ENCODE peak calls at places on chromosomes 13 and 19, in six cellular contexts. One of them, this sample, is unnamed.

GRCh38 chr13:42047561-42048322 is 706 bp upstream of the DGKH start:
- DNase-seq in CD4-positive, CD25-positive, alpha-beta regulatory T cell: peak
- DNase-seq in fibroblast of mammary gland: peak
- DNase-seq in astrocyte of the cerebellum: no peak
- DNase-seq in CD8-positive, alpha-beta memory T cell: no peak
- DNase-seq in tibial nerve: peak
- DNase-seq in this sample: no peak

GRCh38 chr13:25901460-25902376 is 150.1 kb downstream of the SHISA2 start:
- DNase-seq in CD4-positive, CD25-positive, alpha-beta regulatory T cell: peak
- DNase-seq in fibroblast of mammary gland: peak
- DNase-seq in astrocyte of the cerebellum: peak
- DNase-seq in CD8-positive, alpha-beta memory T cell: peak
- DNase-seq in tibial nerve: no peak
- DNase-seq in this sample: no peak

GRCh38 chr13:51818771-51819511 is 15.0 kb upstream of the DHRS12 start:
- DNase-seq in CD4-positive, CD25-positive, alpha-beta regulatory T cell: no peak
- DNase-seq in fibroblast of mammary gland: no peak
- DNase-seq in astrocyte of the cerebellum: no peak
- DNase-seq in CD8-positive, alpha-beta memory T cell: no peak
- DNase-seq in tibial nerve: no peak
- DNase-seq in this sample: no peak

GRCh38 chr13:74747186-74747955 is 613.2 kb upstream of the KLF12 start:
- DNase-seq in CD4-positive, CD25-positive, alpha-beta regulatory T cell: no peak
- DNase-seq in fibroblast of mammary gland: no peak
- DNase-seq in astrocyte of the cerebellum: no peak
- DNase-seq in CD8-positive, alpha-beta memory T cell: no peak
- DNase-seq in tibial nerve: no peak
- DNase-seq in this sample: no peak

GRCh38 chr13:37540228-37540627 is 58.3 kb downstream of the POSTN start:
- DNase-seq in CD4-positive, CD25-positive, alpha-beta regulatory T cell: no peak
- DNase-seq in fibroblast of mammary gland: peak
- DNase-seq in astrocyte of the cerebellum: peak
- DNase-seq in CD8-positive, alpha-beta memory T cell: no peak
- DNase-seq in tibial nerve: no peak
- DNase-seq in this sample: no peak

GRCh38 chr19:51598159-51598915 is 27.3 kb downstream of the ZNF175 start:
- DNase-seq in CD4-positive, CD25-positive, alpha-beta regulatory T cell: no peak
- DNase-seq in fibroblast of mammary gland: no peak
- DNase-seq in astrocyte of the cerebellum: no peak
- DNase-seq in CD8-positive, alpha-beta memory T cell: no peak
- DNase-seq in tibial nerve: no peak
- DNase-seq in this sample: no peak

GRCh38 chr19:14350866-14351265 is 30.4 kb upstream of the ADGRE5 start:
- DNase-seq in CD4-positive, CD25-positive, alpha-beta regulatory T cell: no peak
- DNase-seq in fibroblast of mammary gland: no peak
- DNase-seq in astrocyte of the cerebellum: no peak
- DNase-seq in CD8-positive, alpha-beta memory T cell: no peak
- DNase-seq in tibial nerve: no peak
- DNase-seq in this sample: no peak

GRCh38 chr13:44364601-44365000 is 9.0 kb upstream of the SERP2 start:
- DNase-seq in CD4-positive, CD25-positive, alpha-beta regulatory T cell: no peak
- DNase-seq in fibroblast of mammary gland: peak
- DNase-seq in astrocyte of the cerebellum: no peak
- DNase-seq in CD8-positive, alpha-beta memory T cell: no peak
- DNase-seq in tibial nerve: no peak
- DNase-seq in this sample: no peak

GRCh38 chr13:111202745-111203144 is 87.6 kb downstream of the ARHGEF7 start:
- DNase-seq in CD4-positive, CD25-positive, alpha-beta regulatory T cell: no peak
- DNase-seq in fibroblast of mammary gland: peak
- DNase-seq in astrocyte of the cerebellum: peak
- DNase-seq in CD8-positive, alpha-beta memory T cell: no peak
- DNase-seq in tibial nerve: no peak
- DNase-seq in this sample: no peak

GRCh38 chr19:38769635-38770211 is 3.6 kb downstream of the LGALS7 start:
- DNase-seq in CD4-positive, CD25-positive, alpha-beta regulatory T cell: peak
- DNase-seq in fibroblast of mammary gland: peak
- DNase-seq in astrocyte of the cerebellum: peak
- DNase-seq in CD8-positive, alpha-beta memory T cell: peak
- DNase-seq in tibial nerve: peak
- DNase-seq in this sample: peak

GRCh38 chr13:98022210-98022609 is 68.7 kb downstream of the IPO5 start:
- DNase-seq in CD4-positive, CD25-positive, alpha-beta regulatory T cell: no peak
- DNase-seq in fibroblast of mammary gland: peak
- DNase-seq in astrocyte of the cerebellum: peak
- DNase-seq in CD8-positive, alpha-beta memory T cell: no peak
- DNase-seq in tibial nerve: peak
- DNase-seq in this sample: no peak

GRCh38 chr13:110925023-110925608 is 10.2 kb upstream of the ANKRD10 start:
- DNase-seq in CD4-positive, CD25-positive, alpha-beta regulatory T cell: peak
- DNase-seq in fibroblast of mammary gland: peak
- DNase-seq in astrocyte of the cerebellum: no peak
- DNase-seq in CD8-positive, alpha-beta memory T cell: no peak
- DNase-seq in tibial nerve: no peak
- DNase-seq in this sample: no peak

GRCh38 chr13:99221567-99222239 is 21.0 kb downstream of the UBAC2 start:
- DNase-seq in CD4-positive, CD25-positive, alpha-beta regulatory T cell: no peak
- DNase-seq in fibroblast of mammary gland: no peak
- DNase-seq in astrocyte of the cerebellum: no peak
- DNase-seq in CD8-positive, alpha-beta memory T cell: no peak
- DNase-seq in tibial nerve: no peak
- DNase-seq in this sample: no peak

GRCh38 chr19:58060231-58060630 is 1.1 kb downstream of the ZNF135 start:
- DNase-seq in CD4-positive, CD25-positive, alpha-beta regulatory T cell: no peak
- DNase-seq in fibroblast of mammary gland: no peak
- DNase-seq in astrocyte of the cerebellum: no peak
- DNase-seq in CD8-positive, alpha-beta memory T cell: no peak
- DNase-seq in tibial nerve: no peak
- DNase-seq in this sample: no peak

GRCh38 chr19:58058428-58058827 is 654 bp upstream of the ZNF135 start:
- DNase-seq in CD4-positive, CD25-positive, alpha-beta regulatory T cell: no peak
- DNase-seq in fibroblast of mammary gland: no peak
- DNase-seq in astrocyte of the cerebellum: no peak
- DNase-seq in CD8-positive, alpha-beta memory T cell: no peak
- DNase-seq in tibial nerve: no peak
- DNase-seq in this sample: no peak

GRCh38 chr19:58056861-58057260 is 2.2 kb upstream of the ZNF135 start:
- DNase-seq in CD4-positive, CD25-positive, alpha-beta regulatory T cell: no peak
- DNase-seq in fibroblast of mammary gland: no peak
- DNase-seq in astrocyte of the cerebellum: no peak
- DNase-seq in CD8-positive, alpha-beta memory T cell: no peak
- DNase-seq in tibial nerve: no peak
- DNase-seq in this sample: no peak

GRCh38 chr19:58059681-58060080 is 599 bp downstream of the ZNF135 start:
- DNase-seq in CD4-positive, CD25-positive, alpha-beta regulatory T cell: no peak
- DNase-seq in fibroblast of mammary gland: no peak
- DNase-seq in astrocyte of the cerebellum: no peak
- DNase-seq in CD8-positive, alpha-beta memory T cell: no peak
- DNase-seq in tibial nerve: no peak
- DNase-seq in this sample: no peak

DNA sequence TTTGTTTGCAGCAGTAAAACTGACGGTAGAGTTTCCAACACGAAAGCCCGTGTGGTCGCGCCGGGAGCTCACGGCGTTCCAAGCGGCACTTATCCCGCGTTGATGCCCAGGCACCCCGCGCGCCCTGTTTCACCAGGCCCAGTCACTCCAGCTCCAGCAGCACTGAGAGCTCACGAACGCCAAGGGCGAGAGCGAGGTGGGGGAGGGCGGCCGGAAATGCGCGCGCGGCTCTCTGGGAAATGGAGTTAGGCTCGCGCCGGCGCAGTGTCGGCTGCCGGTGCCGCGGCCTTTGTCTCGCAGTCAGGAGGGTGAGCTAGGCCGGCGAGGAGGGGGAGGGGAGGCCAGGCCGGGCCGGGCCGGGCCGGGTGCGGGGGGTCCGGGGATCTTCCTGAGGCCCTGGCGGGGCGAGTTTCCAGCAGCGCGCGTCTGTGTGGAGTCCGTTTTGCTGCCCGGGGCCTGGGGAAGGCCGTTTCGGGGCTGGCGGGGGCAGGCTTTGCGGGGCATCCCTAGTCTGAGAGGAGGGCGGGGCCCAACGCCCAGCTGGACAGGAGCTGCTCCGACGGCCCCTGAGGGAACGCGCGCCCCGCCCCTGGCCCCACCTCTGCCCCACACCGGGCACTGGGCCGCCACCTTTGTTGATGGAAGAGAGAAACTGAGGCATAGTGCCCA is at the start of gene ZNF135:
- DNase-seq in CD4-positive, CD25-positive, alpha-beta regulatory T cell: peak
- DNase-seq in fibroblast of mammary gland: peak
- DNase-seq in astrocyte of the cerebellum: peak
- DNase-seq in CD8-positive, alpha-beta memory T cell: no peak
- DNase-seq in tibial nerve: peak
- DNase-seq in this sample: peak
- H3K4me3 ChIP-seq in CD4-positive, CD25-positive, alpha-beta regulatory T cell: no peak
- H3K4me3 ChIP-seq in fibroblast of mammary gland: peak
- H3K4me3 ChIP-seq in astrocyte of the cerebellum: peak
- H3K4me3 ChIP-seq in CD8-positive, alpha-beta memory T cell: peak
- H3K4me3 ChIP-seq in tibial nerve: peak
- H3K4me3 ChIP-seq in this sample: peak

GRCh38 chr13:91351123-91351522 is 3.6 kb downstream of the MIR17HG start:
- DNase-seq in CD4-positive, CD25-positive, alpha-beta regulatory T cell: no peak
- DNase-seq in fibroblast of mammary gland: no peak
- DNase-seq in astrocyte of the cerebellum: no peak
- DNase-seq in CD8-positive, alpha-beta memory T cell: no peak
- DNase-seq in tibial nerve: no peak
- DNase-seq in this sample: no peak
- H3K4me3 ChIP-seq in CD4-positive, CD25-positive, alpha-beta regulatory T cell: no peak
- H3K4me3 ChIP-seq in fibroblast of mammary gland: no peak
- H3K4me3 ChIP-seq in astrocyte of the cerebellum: peak
- H3K4me3 ChIP-seq in CD8-positive, alpha-beta memory T cell: no peak
- H3K4me3 ChIP-seq in tibial nerve: no peak
- H3K4me3 ChIP-seq in this sample: peak

GRCh38 chr19:32519023-32519422 is 62.0 kb upstream of the PDCD5 start:
- DNase-seq in CD4-positive, CD25-positive, alpha-beta regulatory T cell: peak
- DNase-seq in fibroblast of mammary gland: no peak
- DNase-seq in astrocyte of the cerebellum: no peak
- DNase-seq in CD8-positive, alpha-beta memory T cell: no peak
- DNase-seq in tibial nerve: no peak
- DNase-seq in this sample: no peak

GRCh38 chr19:32526895-32527294 is 54.1 kb upstream of the PDCD5 start:
- DNase-seq in CD4-positive, CD25-positive, alpha-beta regulatory T cell: no peak
- DNase-seq in fibroblast of mammary gland: no peak
- DNase-seq in astrocyte of the cerebellum: no peak
- DNase-seq in CD8-positive, alpha-beta memory T cell: no peak
- DNase-seq in tibial nerve: no peak
- DNase-seq in this sample: no peak

GRCh38 chr19:32522967-32523366 is 58.0 kb upstream of the PDCD5 start:
- DNase-seq in CD4-positive, CD25-positive, alpha-beta regulatory T cell: no peak
- DNase-seq in fibroblast of mammary gland: no peak
- DNase-seq in astrocyte of the cerebellum: no peak
- DNase-seq in CD8-positive, alpha-beta memory T cell: no peak
- DNase-seq in tibial nerve: no peak
- DNase-seq in this sample: no peak
- H3K4me3 ChIP-seq in CD4-positive, CD25-positive, alpha-beta regulatory T cell: no peak
- H3K4me3 ChIP-seq in fibroblast of mammary gland: no peak
- H3K4me3 ChIP-seq in astrocyte of the cerebellum: no peak
- H3K4me3 ChIP-seq in CD8-positive, alpha-beta memory T cell: no peak
- H3K4me3 ChIP-seq in tibial nerve: no peak
- H3K4me3 ChIP-seq in this sample: no peak

GRCh38 chr13:112953591-112954487 is 15.2 kb upstream of the MCF2L start:
- DNase-seq in CD4-positive, CD25-positive, alpha-beta regulatory T cell: no peak
- DNase-seq in fibroblast of mammary gland: no peak
- DNase-seq in astrocyte of the cerebellum: no peak
- DNase-seq in CD8-positive, alpha-beta memory T cell: no peak
- DNase-seq in tibial nerve: no peak
- DNase-seq in this sample: no peak
- H3K4me3 ChIP-seq in CD4-positive, CD25-positive, alpha-beta regulatory T cell: no peak
- H3K4me3 ChIP-seq in fibroblast of mammary gland: no peak
- H3K4me3 ChIP-seq in astrocyte of the cerebellum: no peak
- H3K4me3 ChIP-seq in CD8-positive, alpha-beta memory T cell: no peak
- H3K4me3 ChIP-seq in tibial nerve: no peak
- H3K4me3 ChIP-seq in this sample: no peak

DNA sequence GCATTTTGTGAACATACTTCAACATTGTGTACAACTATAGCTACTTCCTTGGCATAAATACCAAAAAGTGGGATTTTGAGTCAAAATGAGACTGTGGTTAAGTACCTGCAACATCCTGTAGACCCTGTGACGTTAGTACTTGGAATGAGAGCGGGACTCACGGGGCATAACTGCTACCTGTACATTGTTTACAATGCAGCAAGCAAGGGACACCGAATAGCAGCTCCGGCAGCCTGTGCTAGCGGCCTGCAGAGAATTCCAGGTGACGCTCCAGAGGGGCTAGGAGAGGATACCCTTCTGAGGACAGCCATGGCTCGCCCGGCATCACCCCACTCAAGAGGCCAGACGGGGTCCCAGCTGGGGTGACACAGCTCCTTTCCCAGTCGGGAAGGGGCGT is 821 bp upstream of the ZNF331 start:
- DNase-seq in CD4-positive, CD25-positive, alpha-beta regulatory T cell: no peak
- DNase-seq in fibroblast of mammary gland: no peak
- DNase-seq in astrocyte of the cerebellum: no peak
- DNase-seq in CD8-positive, alpha-beta memory T cell: peak
- DNase-seq in tibial nerve: no peak
- DNase-seq in this sample: no peak
- H3K4me3 ChIP-seq in CD4-positive, CD25-positive, alpha-beta regulatory T cell: peak
- H3K4me3 ChIP-seq in fibroblast of mammary gland: peak
- H3K4me3 ChIP-seq in astrocyte of the cerebellum: peak
- H3K4me3 ChIP-seq in CD8-positive, alpha-beta memory T cell: peak
- H3K4me3 ChIP-seq in tibial nerve: peak
- H3K4me3 ChIP-seq in this sample: peak

GRCh38 chr19:10010247-10010691 is at the start of gene COL5A3:
- DNase-seq in CD4-positive, CD25-positive, alpha-beta regulatory T cell: no peak
- DNase-seq in fibroblast of mammary gland: peak
- DNase-seq in astrocyte of the cerebellum: no peak
- DNase-seq in CD8-positive, alpha-beta memory T cell: no peak
- DNase-seq in tibial nerve: peak
- DNase-seq in this sample: no peak
- H3K4me3 ChIP-seq in CD4-positive, CD25-positive, alpha-beta regulatory T cell: no peak
- H3K4me3 ChIP-seq in fibroblast of mammary gland: peak
- H3K4me3 ChIP-seq in astrocyte of the cerebellum: peak
- H3K4me3 ChIP-seq in CD8-positive, alpha-beta memory T cell: no peak
- H3K4me3 ChIP-seq in tibial nerve: peak
- H3K4me3 ChIP-seq in this sample: no peak

DNA sequence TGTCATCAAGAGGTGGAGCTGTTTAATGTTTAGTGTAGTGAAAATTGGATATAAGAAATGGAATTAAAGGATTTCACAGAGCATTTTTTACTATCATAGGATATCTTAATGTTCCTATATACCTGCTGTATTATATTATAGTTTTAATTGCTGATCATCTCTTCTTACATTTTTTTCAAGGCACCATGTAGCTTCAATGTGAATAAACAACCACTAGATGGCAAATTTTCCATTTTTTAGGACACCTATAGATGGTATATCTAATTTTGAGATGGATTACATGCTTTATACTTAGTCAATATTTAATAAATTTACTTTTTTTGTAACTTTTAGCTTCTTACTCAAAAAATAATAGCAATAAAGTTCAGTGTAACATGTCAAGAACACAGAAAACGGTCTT is 9.0 kb upstream of the ATXN8OS start:
- DNase-seq in CD4-positive, CD25-positive, alpha-beta regulatory T cell: no peak
- DNase-seq in fibroblast of mammary gland: no peak
- DNase-seq in astrocyte of the cerebellum: no peak
- DNase-seq in CD8-positive, alpha-beta memory T cell: no peak
- DNase-seq in tibial nerve: no peak
- DNase-seq in this sample: no peak
- H3K4me3 ChIP-seq in CD4-positive, CD25-positive, alpha-beta regulatory T cell: no peak
- H3K4me3 ChIP-seq in fibroblast of mammary gland: no peak
- H3K4me3 ChIP-seq in astrocyte of the cerebellum: no peak
- H3K4me3 ChIP-seq in CD8-positive, alpha-beta memory T cell: no peak
- H3K4me3 ChIP-seq in tibial nerve: no peak
- H3K4me3 ChIP-seq in this sample: no peak

This sample was measured in retinal pigment epithelial cell.